ENCODE peak calls at places on chromosomes 2 and 18, in ten cellular contexts. P is lower lobe of right lung; V is heart right ventricle; I is psoas muscle; G is H1; X is GM23248; K is CD4-positive, alpha-beta memory T cell; M is effector memory CD4-positive, alpha-beta T cell; R is breast epithelium; U is OCI-LY7. T is an unnamed sample.

GRCh38 chr18:36333418-36333817 is 35.9 kb downstream of the FHOD3 start:
- DNase-seq in P (no peak), V (no peak), I (no peak), G (no peak), X (peak; percentile 83), K (no peak), M (no peak), R (no peak), U (no peak), T (no peak)

GRCh38 chr2:229901819-229902218 is 20.0 kb downstream of the TRIP12 start:
- DNase-seq in P (no peak), V (no peak), I (no peak), G (no peak), X (peak; percentile 77), K (no peak), M (no peak), R (no peak), U (no peak), T (no peak)

GRCh38 chr2:105919191-105919811 is 174.6 kb downstream of the NCK2 start:
- DNase-seq in P (no peak), V (peak; percentile 64), I (no peak), G (no peak), X (no peak), K (no peak), M (no peak), R (peak; percentile 85), U (no peak), T (no peak)

GRCh38 chr2:197073701-197074433 is 147.4 kb upstream of the PGAP1 start:
- DNase-seq in P (no peak), V (peak; percentile 77), I (peak; percentile 60), G (no peak), X (peak; percentile 11), K (no peak), M (no peak), R (peak; percentile 20), U (peak; percentile 14), T (no peak)

GRCh38 chr2:230949966-230950832 is 25.2 kb upstream of the GPR55 start:
- DNase-seq in P (no peak), V (no peak), I (no peak), G (no peak), X (no peak), K (no peak), M (no peak), R (no peak), U (no peak), T (no peak)

GRCh38 chr2:33909945-33910344 is 310.8 kb upstream of the FAM98A start:
- DNase-seq in P (no peak), V (no peak), I (no peak), G (no peak), X (peak; percentile 9), K (no peak), M (no peak), R (no peak), U (no peak), T (no peak)

GRCh38 chr18:68797901-68798300 is at the start of gene CCDC102B:
- DNase-seq in P (no peak), V (no peak), I (no peak), G (no peak), X (peak; percentile 18), K (no peak), M (no peak), R (no peak), U (no peak), T (no peak)

GRCh38 chr2:2715036-2715818 is 384.2 kb upstream of the MYT1L start:
- DNase-seq in P (peak; percentile 36), V (no peak), I (no peak), G (no peak), X (no peak), K (no peak), M (no peak), R (no peak), U (no peak), T (no peak)

DNA sequence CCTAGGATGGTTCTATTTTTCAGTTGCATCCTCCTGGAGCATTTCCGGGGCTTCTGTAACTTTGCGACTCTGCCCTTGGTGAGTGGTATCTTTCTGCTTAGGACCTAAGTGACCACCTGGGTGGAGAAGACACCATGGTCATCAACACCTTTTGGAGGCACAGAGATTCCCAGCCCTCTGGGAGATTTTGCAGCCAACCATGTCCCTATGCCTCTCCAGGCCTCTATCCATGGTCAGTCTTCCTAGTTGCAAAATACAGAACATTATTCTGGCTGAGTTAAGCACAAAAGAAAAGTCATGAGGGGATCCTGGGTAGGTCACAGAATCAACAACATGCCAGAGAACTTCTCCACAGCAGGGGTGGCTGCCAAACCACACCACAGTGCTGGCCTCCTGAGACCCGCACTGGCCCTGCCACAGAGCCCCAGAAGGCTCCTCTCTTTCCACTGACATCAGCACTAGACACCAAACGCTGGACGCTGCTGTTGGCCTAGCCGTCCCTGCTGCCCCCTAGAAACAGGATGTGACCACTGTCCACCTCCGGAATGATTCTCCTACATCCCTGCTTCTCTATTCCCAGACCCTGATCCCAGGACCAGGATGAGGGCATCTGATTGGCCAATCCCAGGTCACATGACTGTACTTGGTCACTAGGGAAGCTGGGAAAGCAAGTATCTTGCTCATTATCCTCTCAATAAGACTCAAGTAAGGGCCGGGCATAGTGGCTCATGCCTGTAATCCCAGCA is 47.7 kb downstream of the SMAD7 start:
- DNase-seq in P (no peak), V (peak; percentile 71), I (peak; percentile 82), G (no peak), X (peak; percentile 44), K (no peak), M (no peak), R (peak; percentile 26), U (no peak), T (no peak)
- H3K27ac ChIP-seq in P (peak overlapping the region; percentile 80), V (peak overlapping the region; percentile 84), I (peak overlapping the region; percentile 61), G (no peak overlapping the region), X (peak overlapping the region; percentile 80), K (no peak overlapping the region), M (no peak overlapping the region), R (peak overlapping the region; percentile 79), U (no peak overlapping the region), T (no peak overlapping the region)

DNA sequence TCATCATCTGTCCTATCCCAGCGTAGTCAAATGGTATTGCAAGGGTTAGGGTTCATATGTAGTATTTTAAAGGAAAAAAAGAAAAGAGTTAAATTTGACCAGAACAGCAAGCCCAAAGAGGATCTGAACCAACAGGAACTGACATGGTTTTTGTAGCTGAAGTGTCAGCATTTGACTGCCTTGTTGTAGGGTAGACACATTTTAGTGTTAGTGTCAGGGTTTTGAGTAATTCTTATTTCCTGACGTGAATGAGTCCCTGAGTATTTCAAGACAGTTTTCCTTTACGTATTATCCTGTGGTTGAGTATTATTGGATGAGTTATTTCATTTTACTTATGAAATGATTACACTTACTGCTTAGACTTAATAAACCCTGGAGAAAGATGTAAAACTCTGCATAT is 173.3 kb upstream of the ZEB2 start:
- DNase-seq in P (no peak), V (no peak), I (no peak), G (no peak), X (no peak), K (no peak), M (no peak), R (no peak), U (no peak), T (no peak)
- H3K27ac ChIP-seq in P (no peak overlapping the region), V (no peak overlapping the region), I (no peak overlapping the region), G (no peak overlapping the region), X (no peak overlapping the region), K (no peak overlapping the region), M (no peak overlapping the region), R (no peak overlapping the region), U (no peak overlapping the region), T (no peak overlapping the region)

DNA sequence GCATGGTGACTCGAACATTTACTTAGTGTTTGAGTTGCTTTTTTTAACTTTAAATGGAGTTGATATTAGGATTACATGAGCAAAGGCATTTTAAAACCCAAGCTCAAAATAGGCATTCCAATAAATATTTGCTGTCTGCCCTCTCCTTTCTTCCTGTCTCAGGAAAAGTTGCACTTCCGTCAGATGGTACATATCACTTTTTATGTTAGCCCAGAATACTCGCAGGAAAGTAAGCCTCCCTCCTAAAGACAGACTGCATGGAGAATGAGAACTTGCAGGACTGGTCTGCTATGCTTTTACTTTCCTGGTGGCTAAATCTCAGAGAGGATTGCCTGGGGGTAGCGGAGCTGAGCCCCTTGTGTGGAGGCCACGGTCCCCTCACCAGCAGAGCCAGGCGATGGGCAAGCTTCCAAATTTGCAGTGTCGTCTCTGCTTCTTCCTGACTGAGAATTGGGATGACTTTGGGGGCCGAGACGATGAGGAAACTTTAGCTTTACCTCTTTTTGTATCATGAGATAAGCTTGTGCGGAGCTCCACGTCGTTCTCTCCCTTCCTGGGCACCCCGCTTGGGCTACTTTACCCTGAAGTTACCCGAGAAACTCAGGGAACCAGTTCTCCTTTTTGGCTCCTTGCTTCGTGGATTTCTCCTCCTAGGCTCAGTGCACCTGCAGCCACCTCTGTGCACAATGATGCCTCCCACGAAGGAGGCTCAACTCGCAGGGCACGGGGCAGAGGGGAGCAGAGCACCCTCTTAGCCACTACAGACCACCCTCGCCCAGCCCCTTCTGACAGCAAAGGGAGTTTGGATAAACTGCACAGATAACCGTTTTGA is 223.3 kb downstream of the SH3RF3 start:
- DNase-seq in P (no peak), V (no peak), I (no peak), G (peak; percentile 34), X (no peak), K (no peak), M (no peak), R (peak; percentile 8), U (no peak), T (no peak)
- H3K27ac ChIP-seq in P (no peak overlapping the region), V (no peak overlapping the region), I (peak overlapping the region; percentile 67), G (no peak overlapping the region), X (no peak overlapping the region), K (no peak overlapping the region), M (no peak overlapping the region), R (no peak overlapping the region), U (no peak overlapping the region), T (no peak overlapping the region)

GRCh38 chr2:9836074-9836473 is 7.2 kb upstream of the TAF1B start:
- DNase-seq in P (no peak), V (no peak), I (no peak), G (no peak), X (no peak), K (no peak), M (no peak), R (no peak), U (no peak), T (no peak)

GRCh38 chr2:9838391-9838790 is 4.9 kb upstream of the TAF1B start:
- DNase-seq in P (no peak), V (no peak), I (no peak), G (no peak), X (no peak), K (no peak), M (no peak), R (no peak), U (no peak), T (no peak)

GRCh38 chr2:9832586-9832985 is 10.7 kb upstream of the TAF1B start:
- DNase-seq in P (no peak), V (no peak), I (no peak), G (no peak), X (peak; percentile 90), K (no peak), M (no peak), R (no peak), U (no peak), T (no peak)

GRCh38 chr2:9837451-9837850 is 5.8 kb upstream of the TAF1B start:
- DNase-seq in P (no peak), V (no peak), I (no peak), G (no peak), X (peak; percentile 26), K (no peak), M (no peak), R (no peak), U (no peak), T (no peak)

DNA sequence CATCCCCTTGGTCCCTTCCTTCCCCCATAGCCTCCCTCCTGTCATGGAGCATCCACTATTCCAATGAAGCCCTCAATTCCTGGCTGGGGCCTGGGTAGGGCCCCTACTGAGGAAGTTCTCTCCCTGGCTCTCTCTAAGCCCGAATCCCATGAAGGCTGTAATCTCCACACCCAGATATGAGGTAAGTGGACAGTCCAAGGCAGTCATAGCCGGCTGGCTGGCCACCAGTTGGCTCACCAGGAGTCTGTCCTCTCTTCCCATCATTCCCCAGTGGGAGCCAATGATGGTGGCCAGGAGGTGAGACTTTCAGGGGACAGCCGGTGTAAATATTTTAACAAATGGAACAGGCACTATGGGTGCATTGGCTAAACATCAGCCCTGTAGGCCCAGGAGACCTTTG is 6.8 kb upstream of the TAF1B start:
- DNase-seq in P (no peak), V (no peak), I (peak; percentile 73), G (no peak), X (peak; percentile 40), K (no peak), M (no peak), R (no peak), U (no peak), T (no peak)
- H3K27ac ChIP-seq in P (no peak overlapping the region), V (no peak overlapping the region), I (peak overlapping the region; percentile 85), G (no peak overlapping the region), X (peak overlapping the region; percentile 81), K (no peak overlapping the region), M (no peak overlapping the region), R (no peak overlapping the region), U (no peak overlapping the region), T (no peak overlapping the region)